ENCODE peak calls at places on chromosomes 6 and 20, in eight cellular contexts. N is testis; X is CD8-positive, alpha-beta memory T cell; K is PC-9; H is NT2/D1; O is heart right ventricle; A is H1; P is fibroblast of lung. E is an unnamed sample.

GRCh38 chr6:114354482-114354881 is 11.7 kb upstream of the HS3ST5 start:
- DNase-seq in N (no peak), X (no peak), K (no peak), H (no peak), O (no peak), A (no peak), P (no peak), E (no peak)

GRCh38 chr20:44187054-44187762 is at the start of gene JPH2:
- DNase-seq in N (no peak), X (no peak), K (peak; percentile 89), H (peak; percentile 67), O (peak; percentile 84), A (peak; percentile 77), P (peak; percentile 37), E (peak; percentile 45)

GRCh38 chr6:56334937-56335336 is 87.6 kb upstream of the COL21A1 start:
- DNase-seq in N (no peak), X (no peak), K (no peak), H (no peak), O (no peak), A (no peak), P (peak; percentile 83), E (no peak)

GRCh38 chr6:160139420-160139851 is 17.8 kb downstream of the SLC22A1 start:
- DNase-seq in N (no peak), X (no peak), K (peak; percentile 8), H (no peak), O (no peak), A (peak; percentile 32), P (peak; percentile 85), E (no peak)

GRCh38 chr6:166583230-166583629 is 3.2 kb downstream of the RAMACL start:
- DNase-seq in N (no peak), X (no peak), K (no peak), H (no peak), O (no peak), A (no peak), P (no peak), E (no peak)

GRCh38 chr20:57660510-57661199 is 40.4 kb upstream of the ZBP1 start:
- DNase-seq in N (peak; percentile 2), X (peak; percentile 7), K (no peak), H (no peak), O (no peak), A (peak; percentile 16), P (no peak), E (peak; percentile 10)

GRCh38 chr6:72579865-72580264 is 42.0 kb upstream of the KCNQ5 start:
- DNase-seq in N (no peak), X (no peak), K (no peak), H (no peak), O (no peak), A (no peak), P (peak; percentile 2), E (no peak)

GRCh38 chr6:136608991-136609390 is 58.8 kb upstream of the MAP7 start:
- DNase-seq in N (no peak), X (no peak), K (no peak), H (no peak), O (no peak), A (no peak), P (peak; percentile 86), E (no peak)

GRCh38 chr20:59933296-59933848 is at the start of gene SYCP2:
- DNase-seq in N (peak; percentile 67), X (peak; percentile 84), K (no peak), H (no peak), O (peak; percentile 50), A (no peak), P (peak; percentile 28), E (peak; percentile 61)

GRCh38 chr20:43459022-43459942 is 1.6 kb downstream of the SRSF6 start:
- DNase-seq in N (peak; percentile 42), X (peak; percentile 54), K (no peak), H (no peak), O (no peak), A (no peak), P (peak; percentile 35), E (no peak)

GRCh38 chr20:62685781-62686555 is 22.7 kb upstream of the NTSR1 start:
- DNase-seq in N (peak; percentile 33), X (no peak), K (no peak), H (no peak), O (no peak), A (no peak), P (no peak), E (peak; percentile 85)

GRCh38 chr6:41408982-41409381 is 73.6 kb downstream of the NCR2 start:
- DNase-seq in N (no peak), X (no peak), K (no peak), H (no peak), O (no peak), A (no peak), P (no peak), E (no peak)

GRCh38 chr6:160254467-160255312 is 3.9 kb downstream of the SLC22A2 start:
- DNase-seq in N (no peak), X (no peak), K (no peak), H (no peak), O (no peak), A (no peak), P (no peak), E (no peak)

GRCh38 chr6:153001767-153002612 is 519 bp downstream of the MTRF1L start:
- DNase-seq in N (no peak), X (no peak), K (no peak), H (no peak), O (peak; percentile 4), A (no peak), P (no peak), E (no peak)

GRCh38 chr20:18692453-18692852 is 104.6 kb downstream of the DTD1 start:
- DNase-seq in N (no peak), X (no peak), K (no peak), H (no peak), O (no peak), A (peak; percentile 22), P (peak; percentile 18), E (no peak)

GRCh38 chr6:34982424-34982852 is 93.4 kb downstream of the ANKS1A start:
- DNase-seq in N (peak; percentile 84), X (no peak), K (no peak), H (no peak), O (no peak), A (no peak), P (peak; percentile 33), E (no peak)

GRCh38 chr6:21915707-21916399 is 322.3 kb downstream of the SOX4 start:
- DNase-seq in N (no peak), X (no peak), K (no peak), H (no peak), O (no peak), A (no peak), P (peak; percentile 32), E (no peak)

GRCh38 chr20:22985212-22985611 is 49.9 kb upstream of the SSTR4 start:
- DNase-seq in N (no peak), X (no peak), K (no peak), H (no peak), O (no peak), A (no peak), P (no peak), E (no peak)

GRCh38 chr6:68053805-68054373 is 581.2 kb upstream of the ADGRB3 start:
- DNase-seq in N (no peak), X (no peak), K (no peak), H (no peak), O (no peak), A (no peak), P (no peak), E (no peak)

GRCh38 chr6:106098383-106099234 is 12.5 kb downstream of the PRDM1 start:
- DNase-seq in N (peak; percentile 33), X (peak; percentile 83), K (peak; percentile 61), H (no peak), O (peak; percentile 50), A (no peak), P (peak; percentile 88), E (peak; percentile 57)

GRCh38 chr6:10033223-10033829 is 381.5 kb downstream of the TFAP2A start:
- DNase-seq in N (no peak), X (no peak), K (peak; percentile 71), H (no peak), O (no peak), A (no peak), P (no peak), E (no peak)

GRCh38 chr6:139584599-139584998 is 210.2 kb upstream of the CITED2 start:
- DNase-seq in N (no peak), X (no peak), K (no peak), H (no peak), O (no peak), A (no peak), P (no peak), E (no peak)
- H3K4me1 ChIP-seq in N (peaks cover 21% of the 10 kb centered on the region), X (peaks cover 12% of the 10 kb centered on the region), K (peaks cover 65% of the 10 kb centered on the region), H (no peaks in the 10 kb centered on the region), O (peaks cover 6% of the 10 kb centered on the region), A (no peaks in the 10 kb centered on the region), P (peaks cover 15% of the 10 kb centered on the region), E (peaks cover 11% of the 10 kb centered on the region)

GRCh38 chr6:37135835-37136694 is 33.9 kb upstream of the PIM1 start:
- DNase-seq in N (no peak), X (no peak), K (peak; percentile 28), H (no peak), O (no peak), A (no peak), P (peak; percentile 37), E (no peak)
- H3K4me1 ChIP-seq in N (peaks cover 5% of the 10 kb centered on the region), X (peaks cover 21% of the 10 kb centered on the region), K (peaks cover 89% of the 10 kb centered on the region), H (peaks cover 11% of the 10 kb centered on the region), O (peaks cover 42% of the 10 kb centered on the region), A (peaks cover 24% of the 10 kb centered on the region), P (peaks cover 30% of the 10 kb centered on the region), E (peaks cover 47% of the 10 kb centered on the region)

DNA sequence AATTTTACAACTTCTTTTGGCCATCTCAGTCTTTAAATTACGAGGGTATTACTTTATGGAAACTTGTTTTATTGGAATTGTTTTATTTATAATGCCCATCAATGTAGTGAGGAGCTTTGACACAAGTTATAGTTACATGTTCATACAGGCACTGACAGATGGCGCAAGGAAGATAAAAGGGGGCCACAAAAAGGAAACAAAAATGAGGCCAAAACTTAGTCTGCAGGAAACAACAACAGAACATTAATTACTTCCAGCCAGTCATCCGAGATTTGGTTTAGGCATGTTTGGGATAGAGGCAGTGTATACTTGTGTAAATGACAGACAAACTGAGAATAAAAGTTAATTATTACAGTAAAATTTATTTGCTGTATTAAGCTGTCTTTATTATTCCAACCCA is 18.2 kb downstream of the SESN1 start:
- DNase-seq in N (no peak), X (no peak), K (no peak), H (no peak), O (no peak), A (no peak), P (no peak), E (no peak)
- H3K4me1 ChIP-seq in N (peaks cover 17% of the 10 kb centered on the region), X (peaks cover 18% of the 10 kb centered on the region), K (no peaks in the 10 kb centered on the region), H (no peaks in the 10 kb centered on the region), O (peaks cover 48% of the 10 kb centered on the region), A (no peaks in the 10 kb centered on the region), P (peaks cover 2% of the 10 kb centered on the region), E (peaks cover 34% of the 10 kb centered on the region)

GRCh38 chr6:39221746-39222641 is 7.3 kb downstream of the KCNK5 start:
- DNase-seq in N (no peak), X (no peak), K (no peak), H (no peak), O (no peak), A (no peak), P (no peak), E (no peak)
- H3K4me1 ChIP-seq in N (peaks cover 4% of the 10 kb centered on the region), X (peaks cover 12% of the 10 kb centered on the region), K (peaks cover 58% of the 10 kb centered on the region), H (peaks cover 9% of the 10 kb centered on the region), O (peaks cover 21% of the 10 kb centered on the region), A (peaks cover 16% of the 10 kb centered on the region), P (no peaks in the 10 kb centered on the region), E (peaks cover 92% of the 10 kb centered on the region)

GRCh38 chr20:1885254-1885653 is 10.0 kb upstream of the SIRPA start:
- DNase-seq in N (no peak), X (no peak), K (no peak), H (no peak), O (no peak), A (no peak), P (no peak), E (no peak)
- H3K4me1 ChIP-seq in N (no peaks in the 10 kb centered on the region), X (no peaks in the 10 kb centered on the region), K (peaks cover 8% of the 10 kb centered on the region), H (peaks cover 4% of the 10 kb centered on the region), O (peaks cover 58% of the 10 kb centered on the region), A (peaks cover 1% of the 10 kb centered on the region), P (no peaks in the 10 kb centered on the region), E (peaks cover 26% of the 10 kb centered on the region)

GRCh38 chr6:146859206-146859605 is 260.4 kb downstream of the ADGB start:
- DNase-seq in N (no peak), X (no peak), K (no peak), H (no peak), O (no peak), A (no peak), P (no peak), E (no peak)
- H3K4me1 ChIP-seq in N (peaks cover 4% of the 10 kb centered on the region), X (no peaks in the 10 kb centered on the region), K (no peaks in the 10 kb centered on the region), H (no peaks in the 10 kb centered on the region), O (peaks cover 9% of the 10 kb centered on the region), A (peaks cover 2% of the 10 kb centered on the region), P (peaks cover 10% of the 10 kb centered on the region), E (peaks cover 6% of the 10 kb centered on the region)

E was measured in lower lobe of right lung.